ENCODE peak calls at places on chromosomes 7 and 10, in four cellular contexts. M is dorsolateral prefrontal cortex, F is left ventricle myocardium inferior, R is non-pigmented ciliary epithelial cell. Y is an unnamed sample.

GRCh38 chr10:54880943-54881342 is 79.9 kb upstream of the PCDH15 start:
- DNase-seq in M (no peak), F (no peak), R (no peak), Y (no peak)

GRCh38 chr7:156640949-156641485 is 443 bp downstream of the RNF32 start:
- DNase-seq in F (no peak), M (no peak), R (no peak), Y (no peak)

GRCh38 chr10:25405871-25406270 is 231.1 kb downstream of the GPR158 start:
- DNase-seq in M (no peak), F (no peak), R (peak), Y (no peak)

GRCh38 chr7:80875537-80876120 is 43.2 kb downstream of the SEMA3C start:
- DNase-seq in M (no peak), R (no peak), F (no peak), Y (no peak)

GRCh38 chr10:132931258-132931657 is 11.1 kb downstream of the CFAP46 start:
- DNase-seq in R (no peak), F (no peak), M (no peak), Y (no peak)

GRCh38 chr7:151968357-151968756 is 12.1 kb downstream of the GALNTL5 start:
- DNase-seq in R (no peak), F (peak), M (no peak), Y (no peak)

GRCh38 chr10:42933454-42934340 is 143.2 kb upstream of the RET start:
- DNase-seq in F (no peak), R (no peak), M (no peak), Y (no peak)

GRCh38 chr7:36338256-36338655 is 51.4 kb upstream of the ANLN start:
- DNase-seq in M (no peak), R (no peak), F (no peak), Y (no peak)

GRCh38 chr10:12847361-12847975 is 154.0 kb downstream of the CCDC3 start:
- DNase-seq in M (no peak), F (no peak), R (no peak), Y (no peak)

GRCh38 chr7:80934286-80934685 is 15.4 kb upstream of the SEMA3C start:
- DNase-seq in R (no peak), M (no peak), F (no peak), Y (no peak)

GRCh38 chr7:41333506-41333905 is 369.4 kb downstream of the INHBA start:
- DNase-seq in F (no peak), M (no peak), R (peak), Y (no peak)

GRCh38 chr10:35396560-35397434 is 60.5 kb downstream of the CCNY start:
- DNase-seq in F (no peak), R (no peak), M (no peak), Y (no peak)

GRCh38 chr7:48099781-48100180 is 10.7 kb downstream of the UPP1 start:
- DNase-seq in M (no peak), R (no peak), F (no peak), Y (no peak)

Y was measured in AG08396.